ENCODE peak calls at places on chromosome 7, in nine cellular contexts. D, C, L, H, Q, Z, R, M and B are unnamed samples.

GRCh38 chr7:17769918-17770317 is 170.4 kb downstream of the SNX13 start:
- DNase-seq in D (peak), C (peak), L (peak), H (peak), Q (peak), Z (no peak), R (peak), M (peak), B (peak)

GRCh38 chr7:938546-939185 is 15.8 kb downstream of the ADAP1 start:
- DNase-seq in D (no peak), C (no peak), L (no peak), H (no peak), Q (no peak), Z (peak), R (no peak), M (no peak), B (peak)

GRCh38 chr7:117217121-117217520 is 105.7 kb downstream of the WNT2 start:
- DNase-seq in D (no peak), C (no peak), L (no peak), H (no peak), Q (no peak), Z (no peak), R (no peak), M (no peak), B (no peak)

GRCh38 chr7:156128496-156128895 is 316.2 kb upstream of the SHH start:
- DNase-seq in D (no peak), C (no peak), L (no peak), H (no peak), Q (no peak), Z (no peak), R (no peak), M (no peak), B (no peak)

GRCh38 chr7:100901921-100902332 is 6.2 kb upstream of the ACHE start:
- DNase-seq in D (no peak), C (no peak), L (no peak), H (no peak), Q (no peak), Z (no peak), R (no peak), M (no peak), B (no peak)

GRCh38 chr7:126450269-126450671 is 802.5 kb downstream of the GRM8 start:
- DNase-seq in D (no peak), C (no peak), L (no peak), H (no peak), Q (no peak), Z (no peak), R (no peak), M (peak), B (no peak)

GRCh38 chr7:138992052-138992531 is 10.9 kb upstream of the KIAA1549 start:
- DNase-seq in D (no peak), C (no peak), L (no peak), H (peak), Q (no peak), Z (no peak), R (no peak), M (no peak), B (no peak)

GRCh38 chr7:116491887-116492653 is 7.5 kb upstream of the CAV2 start:
- DNase-seq in D (no peak), C (no peak), L (no peak), H (no peak), Q (no peak), Z (no peak), R (no peak), M (no peak), B (no peak)

GRCh38 chr7:7181519-7182155 is 707 bp upstream of the C1GALT1 start:
- DNase-seq in D (no peak), C (peak), L (peak), H (no peak), Q (peak), Z (no peak), R (peak), M (peak), B (peak)

GRCh38 chr7:82183633-82184032 is 259.9 kb downstream of the CACNA2D1 start:
- DNase-seq in D (no peak), C (peak), L (no peak), H (peak), Q (peak), Z (no peak), R (peak), M (no peak), B (no peak)

GRCh38 chr7:79137942-79138341 is 315.5 kb downstream of the MAGI2 start:
- DNase-seq in D (no peak), C (no peak), L (no peak), H (peak), Q (peak), Z (no peak), R (peak), M (no peak), B (no peak)

GRCh38 chr7:102287465-102288146 is 938 bp downstream of the SH2B2 start:
- DNase-seq in D (no peak), C (no peak), L (no peak), H (peak), Q (no peak), Z (peak), R (peak), M (no peak), B (peak)

GRCh38 chr7:150323682-150324365 is 479 bp upstream of the ACTR3C start:
- DNase-seq in D (no peak), C (peak), L (no peak), H (no peak), Q (no peak), Z (no peak), R (peak), M (no peak), B (no peak)